ENCODE peak calls at places on chromosomes 5 and 9, in six cellular contexts. One of them, this sample, is unnamed.
A peak's percentile ranks its signal among the peaks of the same experiment; 100 is the strongest.

GRCh38 chr5:143653256-143653655 is 158.7 kb upstream of the HMHB1 start:
- DNase-seq in heart right ventricle: no peak
- DNase-seq in cardiac muscle cell: no peak
- DNase-seq in tibial nerve: no peak
- DNase-seq in fibroblast of mammary gland: no peak
- DNase-seq in AG04450: no peak
- DNase-seq in this sample: no peak

GRCh38 chr5:107213025-107213424 is 457.7 kb downstream of the EFNA5 start:
- DNase-seq in heart right ventricle: no peak
- DNase-seq in cardiac muscle cell: no peak
- DNase-seq in tibial nerve: no peak
- DNase-seq in fibroblast of mammary gland: no peak
- DNase-seq in AG04450: no peak
- DNase-seq in this sample: no peak

GRCh38 chr5:142295960-142296860 is 28.6 kb downstream of the SPRY4 start:
- DNase-seq in heart right ventricle: no peak
- DNase-seq in cardiac muscle cell: no peak
- DNase-seq in tibial nerve: no peak
- DNase-seq in fibroblast of mammary gland: no peak
- DNase-seq in AG04450: no peak
- DNase-seq in this sample: no peak

GRCh38 chr5:44943637-44944036 is 134.9 kb downstream of the MRPS30 start:
- DNase-seq in heart right ventricle: no peak
- DNase-seq in cardiac muscle cell: no peak
- DNase-seq in tibial nerve: no peak
- DNase-seq in fibroblast of mammary gland: no peak
- DNase-seq in AG04450: no peak
- DNase-seq in this sample: no peak

GRCh38 chr5:147461915-147462314 is 48.0 kb downstream of the DPYSL3 start:
- DNase-seq in heart right ventricle: no peak
- DNase-seq in cardiac muscle cell: no peak
- DNase-seq in tibial nerve: no peak
- DNase-seq in fibroblast of mammary gland: peak; percentile 45
- DNase-seq in AG04450: no peak
- DNase-seq in this sample: no peak

GRCh38 chr5:53478411-53479044 is 1.9 kb upstream of the FST start:
- DNase-seq in heart right ventricle: peak; percentile 20
- DNase-seq in cardiac muscle cell: peak; percentile 74
- DNase-seq in tibial nerve: peak; percentile 50
- DNase-seq in fibroblast of mammary gland: peak; percentile 68
- DNase-seq in AG04450: no peak
- DNase-seq in this sample: no peak

GRCh38 chr9:71681708-71682268 is 86.5 kb downstream of the CEMIP2 start:
- DNase-seq in heart right ventricle: no peak
- DNase-seq in cardiac muscle cell: peak; percentile 51
- DNase-seq in tibial nerve: no peak
- DNase-seq in fibroblast of mammary gland: peak; percentile 70
- DNase-seq in AG04450: peak; percentile 21
- DNase-seq in this sample: no peak

GRCh38 chr5:38448553-38449350 is 107.7 kb downstream of the LIFR start:
- DNase-seq in heart right ventricle: no peak
- DNase-seq in cardiac muscle cell: peak; percentile 61
- DNase-seq in tibial nerve: no peak
- DNase-seq in fibroblast of mammary gland: no peak
- DNase-seq in AG04450: no peak
- DNase-seq in this sample: no peak

GRCh38 chr5:139636975-139637408 is 11.2 kb upstream of the CXXC5 start:
- DNase-seq in heart right ventricle: no peak
- DNase-seq in cardiac muscle cell: no peak
- DNase-seq in tibial nerve: no peak
- DNase-seq in fibroblast of mammary gland: peak; percentile 64
- DNase-seq in AG04450: no peak
- DNase-seq in this sample: peak; percentile 64

GRCh38 chr5:18798058-18798457 is 1163.8 kb downstream of the TAF11L14 start:
- DNase-seq in heart right ventricle: no peak
- DNase-seq in cardiac muscle cell: no peak
- DNase-seq in tibial nerve: no peak
- DNase-seq in fibroblast of mammary gland: no peak
- DNase-seq in AG04450: no peak
- DNase-seq in this sample: no peak

GRCh38 chr9:530681-531080 is 310.8 kb upstream of the DMRT1 start:
- DNase-seq in heart right ventricle: peak; percentile 33
- DNase-seq in cardiac muscle cell: peak; percentile 62
- DNase-seq in tibial nerve: no peak
- DNase-seq in fibroblast of mammary gland: peak; percentile 37
- DNase-seq in AG04450: no peak
- DNase-seq in this sample: no peak

GRCh38 chr5:139951296-139951924 is 91.7 kb downstream of the NRG2 start:
- DNase-seq in heart right ventricle: no peak
- DNase-seq in cardiac muscle cell: no peak
- DNase-seq in tibial nerve: no peak
- DNase-seq in fibroblast of mammary gland: no peak
- DNase-seq in AG04450: no peak
- DNase-seq in this sample: no peak

GRCh38 chr9:4939118-4939561 is 45.9 kb upstream of the JAK2 start:
- DNase-seq in heart right ventricle: no peak
- DNase-seq in cardiac muscle cell: no peak
- DNase-seq in tibial nerve: no peak
- DNase-seq in fibroblast of mammary gland: no peak
- DNase-seq in AG04450: no peak
- DNase-seq in this sample: no peak

GRCh38 chr9:32704343-32704742 is 68.9 kb upstream of the TAF1L start:
- DNase-seq in heart right ventricle: no peak
- DNase-seq in cardiac muscle cell: no peak
- DNase-seq in tibial nerve: no peak
- DNase-seq in fibroblast of mammary gland: no peak
- DNase-seq in AG04450: no peak
- DNase-seq in this sample: no peak

GRCh38 chr5:119439140-119439625 is 13.1 kb upstream of the HSD17B4 start:
- DNase-seq in heart right ventricle: no peak
- DNase-seq in cardiac muscle cell: no peak
- DNase-seq in tibial nerve: no peak
- DNase-seq in fibroblast of mammary gland: no peak
- DNase-seq in AG04450: no peak
- DNase-seq in this sample: no peak

GRCh38 chr9:129283705-129284606 is 105.9 kb upstream of the IER5L start:
- DNase-seq in heart right ventricle: no peak
- DNase-seq in cardiac muscle cell: no peak
- DNase-seq in tibial nerve: no peak
- DNase-seq in fibroblast of mammary gland: no peak
- DNase-seq in AG04450: no peak
- DNase-seq in this sample: peak; percentile 12

GRCh38 chr5:156093024-156093423 is 233.9 kb upstream of the SGCD start:
- DNase-seq in heart right ventricle: no peak
- DNase-seq in cardiac muscle cell: no peak
- DNase-seq in tibial nerve: no peak
- DNase-seq in fibroblast of mammary gland: no peak
- DNase-seq in AG04450: no peak
- DNase-seq in this sample: no peak

GRCh38 chr5:113514263-113514590 is 733 bp downstream of the YTHDC2 start:
- DNase-seq in heart right ventricle: no peak
- DNase-seq in cardiac muscle cell: peak; percentile 18
- DNase-seq in tibial nerve: no peak
- DNase-seq in fibroblast of mammary gland: no peak
- DNase-seq in AG04450: no peak
- DNase-seq in this sample: no peak

GRCh38 chr5:126814721-126815404 is 37.9 kb downstream of the LMNB1 start:
- DNase-seq in heart right ventricle: no peak
- DNase-seq in cardiac muscle cell: peak; percentile 64
- DNase-seq in tibial nerve: no peak
- DNase-seq in fibroblast of mammary gland: peak; percentile 53
- DNase-seq in AG04450: no peak
- DNase-seq in this sample: no peak

GRCh38 chr9:125513634-125514413 is 193.2 kb downstream of the MAPKAP1 start:
- DNase-seq in heart right ventricle: no peak
- DNase-seq in cardiac muscle cell: peak; percentile 68
- DNase-seq in tibial nerve: no peak
- DNase-seq in fibroblast of mammary gland: peak; percentile 47
- DNase-seq in AG04450: no peak
- DNase-seq in this sample: no peak

GRCh38 chr5:431711-432050 is 11.3 kb upstream of the EXOC3 start:
- DNase-seq in heart right ventricle: no peak
- DNase-seq in cardiac muscle cell: no peak
- DNase-seq in tibial nerve: no peak
- DNase-seq in fibroblast of mammary gland: no peak
- DNase-seq in AG04450: no peak
- DNase-seq in this sample: no peak

GRCh38 chr5:176541338-176542134 is 4.3 kb upstream of the RNF44 start:
- DNase-seq in heart right ventricle: peak; percentile 57
- DNase-seq in cardiac muscle cell: peak; percentile 64
- DNase-seq in tibial nerve: peak; percentile 44
- DNase-seq in fibroblast of mammary gland: no peak
- DNase-seq in AG04450: no peak
- DNase-seq in this sample: peak; percentile 41

GRCh38 chr5:14741721-14742426 is 77.4 kb downstream of the OTULIN start:
- DNase-seq in heart right ventricle: no peak
- DNase-seq in cardiac muscle cell: no peak
- DNase-seq in tibial nerve: no peak
- DNase-seq in fibroblast of mammary gland: no peak
- DNase-seq in AG04450: no peak
- DNase-seq in this sample: no peak

GRCh38 chr5:114360816-114361723 is 800 bp upstream of the KCNN2 start:
- DNase-seq in heart right ventricle: peak; percentile 28
- DNase-seq in cardiac muscle cell: no peak
- DNase-seq in tibial nerve: no peak
- DNase-seq in fibroblast of mammary gland: no peak
- DNase-seq in AG04450: no peak
- DNase-seq in this sample: no peak

GRCh38 chr5:35483797-35484196 is 133.9 kb upstream of the SPEF2 start:
- DNase-seq in heart right ventricle: no peak
- DNase-seq in cardiac muscle cell: no peak
- DNase-seq in tibial nerve: no peak
- DNase-seq in fibroblast of mammary gland: no peak
- DNase-seq in AG04450: no peak
- DNase-seq in this sample: no peak

GRCh38 chr9:33778700-33779351 is 16.5 kb upstream of the PRSS3 start:
- DNase-seq in heart right ventricle: no peak
- DNase-seq in cardiac muscle cell: peak; percentile 73
- DNase-seq in tibial nerve: peak; percentile 22
- DNase-seq in fibroblast of mammary gland: peak; percentile 64
- DNase-seq in AG04450: no peak
- DNase-seq in this sample: peak; percentile 28

GRCh38 chr5:172646716-172647285 is 5.7 kb downstream of the NEURL1B start:
- DNase-seq in heart right ventricle: no peak
- DNase-seq in cardiac muscle cell: peak; percentile 54
- DNase-seq in tibial nerve: no peak
- DNase-seq in fibroblast of mammary gland: no peak
- DNase-seq in AG04450: no peak
- DNase-seq in this sample: no peak
- TF ChIP-seq CTCF in heart right ventricle: peak; percentile 21
- TF ChIP-seq CTCF in cardiac muscle cell: peak; percentile 47
- TF ChIP-seq CTCF in tibial nerve: peak; percentile 47
- TF ChIP-seq CTCF in fibroblast of mammary gland: no peak
- TF ChIP-seq CTCF in AG04450: peak; percentile 50
- TF ChIP-seq CTCF in this sample: no peak

GRCh38 chr9:111980398-111980797 is 83.8 kb downstream of the UGCG start:
- DNase-seq in heart right ventricle: no peak
- DNase-seq in cardiac muscle cell: no peak
- DNase-seq in tibial nerve: no peak
- DNase-seq in fibroblast of mammary gland: no peak
- DNase-seq in AG04450: no peak
- DNase-seq in this sample: no peak
- TF ChIP-seq CTCF in heart right ventricle: no peak
- TF ChIP-seq CTCF in cardiac muscle cell: no peak
- TF ChIP-seq CTCF in tibial nerve: no peak
- TF ChIP-seq CTCF in fibroblast of mammary gland: no peak
- TF ChIP-seq CTCF in AG04450: no peak
- TF ChIP-seq CTCF in this sample: no peak

GRCh38 chr5:158881076-158881880 is 218.4 kb downstream of the EBF1 start:
- DNase-seq in heart right ventricle: no peak
- DNase-seq in cardiac muscle cell: no peak
- DNase-seq in tibial nerve: no peak
- DNase-seq in fibroblast of mammary gland: no peak
- DNase-seq in AG04450: no peak
- DNase-seq in this sample: no peak
- TF ChIP-seq CTCF in heart right ventricle: no peak
- TF ChIP-seq CTCF in cardiac muscle cell: no peak
- TF ChIP-seq CTCF in tibial nerve: no peak
- TF ChIP-seq CTCF in fibroblast of mammary gland: no peak
- TF ChIP-seq CTCF in AG04450: no peak
- TF ChIP-seq CTCF in this sample: no peak

GRCh38 chr5:32443541-32444190 is 874 bp downstream of the ZFR start:
- DNase-seq in heart right ventricle: peak; percentile 41
- DNase-seq in cardiac muscle cell: peak; percentile 56
- DNase-seq in tibial nerve: no peak
- DNase-seq in fibroblast of mammary gland: peak; percentile 17
- DNase-seq in AG04450: no peak
- DNase-seq in this sample: peak; percentile 60

GRCh38 chr5:32436553-32437262 is 7.8 kb downstream of the ZFR start:
- DNase-seq in heart right ventricle: no peak
- DNase-seq in cardiac muscle cell: no peak
- DNase-seq in tibial nerve: no peak
- DNase-seq in fibroblast of mammary gland: no peak
- DNase-seq in AG04450: no peak
- DNase-seq in this sample: no peak

GRCh38 chr5:32435416-32435815 is 9.1 kb downstream of the ZFR start:
- DNase-seq in heart right ventricle: no peak
- DNase-seq in cardiac muscle cell: no peak
- DNase-seq in tibial nerve: no peak
- DNase-seq in fibroblast of mammary gland: no peak
- DNase-seq in AG04450: no peak
- DNase-seq in this sample: no peak

GRCh38 chr5:32443145-32443540 is 1.4 kb downstream of the ZFR start:
- DNase-seq in heart right ventricle: no peak
- DNase-seq in cardiac muscle cell: peak; percentile 21
- DNase-seq in tibial nerve: no peak
- DNase-seq in fibroblast of mammary gland: peak; percentile 60
- DNase-seq in AG04450: no peak
- DNase-seq in this sample: no peak

DNA sequence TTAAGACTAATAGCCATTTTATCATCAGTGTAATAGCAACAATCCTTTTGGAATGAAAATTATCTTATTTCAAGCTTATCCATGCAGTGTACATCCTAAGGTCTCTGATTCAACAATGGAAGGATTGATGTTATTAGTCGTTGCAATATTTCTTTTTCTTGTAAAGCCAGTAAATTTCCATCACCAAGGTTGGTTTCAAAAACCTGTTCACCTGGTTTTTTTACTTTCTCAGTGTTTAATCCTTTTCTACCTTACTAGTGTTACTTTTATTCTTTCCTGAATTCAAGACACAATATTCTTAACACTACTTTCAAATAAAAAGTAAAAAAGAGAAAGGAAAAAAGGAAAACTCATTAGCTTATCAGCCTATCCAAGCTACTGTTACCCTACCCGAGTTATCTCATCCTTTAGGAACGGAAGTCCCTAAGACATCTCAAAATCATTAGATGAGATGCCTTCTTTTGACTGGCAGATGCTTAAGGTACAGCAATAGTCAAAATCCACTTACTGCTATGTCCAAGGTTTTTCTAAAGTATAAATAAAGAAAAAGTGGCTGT is 5.4 kb downstream of the ZFR start:
- DNase-seq in heart right ventricle: no peak
- DNase-seq in cardiac muscle cell: no peak
- DNase-seq in tibial nerve: no peak
- DNase-seq in fibroblast of mammary gland: no peak
- DNase-seq in AG04450: no peak
- DNase-seq in this sample: no peak
- TF ChIP-seq CTCF in heart right ventricle: no peak
- TF ChIP-seq CTCF in cardiac muscle cell: no peak
- TF ChIP-seq CTCF in tibial nerve: no peak
- TF ChIP-seq CTCF in fibroblast of mammary gland: no peak
- TF ChIP-seq CTCF in AG04450: no peak
- TF ChIP-seq CTCF in this sample: no peak

This sample was measured in natural killer cell.